ENCODE peak calls at places on chromosomes 3 and 15, in four cellular contexts. One of them, this sample, is unnamed.
A peak's percentile ranks its signal among the peaks of the same experiment; 100 is the strongest.

GRCh38 chr3:58452176-58452575 is 18.5 kb upstream of the PDHB start:
- DNase-seq in PC-9: no peak
- DNase-seq in A549: no peak
- DNase-seq in Karpas-422: no peak
- DNase-seq in this sample: no peak

GRCh38 chr3:171556133-171556532 is 95.9 kb upstream of the TNIK start:
- DNase-seq in Karpas-422: no peak
- DNase-seq in A549: no peak
- DNase-seq in PC-9: no peak
- DNase-seq in this sample: no peak

GRCh38 chr15:89317188-89317720 is 17.4 kb downstream of the POLG start:
- DNase-seq in PC-9: no peak
- DNase-seq in A549: no peak
- DNase-seq in Karpas-422: no peak
- DNase-seq in this sample: no peak

GRCh38 chr15:87368511-87368910 is 888.0 kb downstream of the NTRK3 start:
- DNase-seq in A549: no peak
- DNase-seq in Karpas-422: no peak
- DNase-seq in PC-9: no peak
- DNase-seq in this sample: peak; percentile 73

GRCh38 chr3:175386630-175387029 is 527.5 kb downstream of the NAALADL2 start:
- DNase-seq in Karpas-422: no peak
- DNase-seq in A549: peak; percentile 1
- DNase-seq in PC-9: peak; percentile 37
- DNase-seq in this sample: peak; percentile 53

GRCh38 chr15:89142423-89142822 is 54.2 kb downstream of the ABHD2 start:
- DNase-seq in Karpas-422: no peak
- DNase-seq in PC-9: no peak
- DNase-seq in A549: no peak
- DNase-seq in this sample: no peak

GRCh38 chr15:99925661-99926461 is 192.6 kb upstream of the LYSMD4 start:
- DNase-seq in A549: peak; percentile 24
- DNase-seq in PC-9: peak; percentile 58
- DNase-seq in Karpas-422: no peak
- DNase-seq in this sample: no peak

GRCh38 chr3:9064853-9065252 is 101.6 kb upstream of the RAD18 start:
- DNase-seq in PC-9: no peak
- DNase-seq in Karpas-422: no peak
- DNase-seq in A549: no peak
- DNase-seq in this sample: no peak

GRCh38 chr3:170907519-170908234 is 760 bp downstream of the EIF5A2 start:
- DNase-seq in Karpas-422: no peak
- DNase-seq in A549: peak; percentile 15
- DNase-seq in PC-9: no peak
- DNase-seq in this sample: no peak

GRCh38 chr3:186456636-186457265 is 87.4 kb downstream of the CRYGS start:
- DNase-seq in Karpas-422: no peak
- DNase-seq in PC-9: no peak
- DNase-seq in A549: no peak
- DNase-seq in this sample: no peak

GRCh38 chr15:29910068-29910467 is 87.8 kb upstream of the TJP1 start:
- DNase-seq in A549: no peak
- DNase-seq in PC-9: no peak
- DNase-seq in Karpas-422: no peak
- DNase-seq in this sample: no peak

GRCh38 chr15:79682285-79682684 is 214.5 kb downstream of the MTHFS start:
- DNase-seq in PC-9: no peak
- DNase-seq in A549: peak; percentile 36
- DNase-seq in Karpas-422: no peak
- DNase-seq in this sample: no peak

GRCh38 chr3:45617430-45618080 is 23.0 kb downstream of the LIMD1 start:
- DNase-seq in Karpas-422: no peak
- DNase-seq in A549: no peak
- DNase-seq in PC-9: no peak
- DNase-seq in this sample: no peak

GRCh38 chr15:39860200-39860599 is 59.9 kb downstream of the GPR176 start:
- DNase-seq in A549: no peak
- DNase-seq in Karpas-422: no peak
- DNase-seq in PC-9: no peak
- DNase-seq in this sample: no peak

DNA sequence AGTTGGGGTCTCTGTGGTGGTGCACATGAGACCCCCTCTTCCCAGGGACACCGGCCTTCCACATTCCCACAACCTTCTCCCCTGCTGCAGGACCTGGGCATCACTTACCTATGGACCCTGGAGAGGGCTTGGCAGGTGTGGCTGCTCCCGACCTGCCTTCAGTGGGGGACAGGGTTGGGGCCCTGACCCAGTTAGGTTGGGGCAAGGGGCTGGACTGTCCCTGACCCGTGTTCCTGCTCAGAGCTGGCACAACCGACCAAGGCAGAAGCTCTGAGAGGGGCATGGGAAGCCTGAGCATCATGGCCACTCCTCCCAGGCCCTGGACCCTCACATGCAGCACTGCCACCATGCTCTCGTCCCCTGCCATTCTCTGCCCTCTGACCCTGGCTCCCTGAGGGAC is 6.1 kb downstream of the NBEAL2 start:
- DNase-seq in A549: no peak
- DNase-seq in PC-9: no peak
- DNase-seq in Karpas-422: no peak
- DNase-seq in this sample: no peak
- H3K27ac ChIP-seq in A549: no peak overlapping the region
- H3K27ac ChIP-seq in PC-9: no peak overlapping the region
- H3K27ac ChIP-seq in Karpas-422: peak overlapping the region; percentile 84
- H3K27ac ChIP-seq in this sample: no peak overlapping the region

GRCh38 chr3:12279591-12280326 is 9.1 kb upstream of the PPARG start:
- DNase-seq in PC-9: no peak
- DNase-seq in A549: no peak
- DNase-seq in Karpas-422: no peak
- DNase-seq in this sample: no peak
- H3K4me2 ChIP-seq in PC-9: no peak overlapping the region
- H3K4me2 ChIP-seq in A549: peak overlapping the region; percentile 1
- H3K4me2 ChIP-seq in Karpas-422: no peak overlapping the region
- H3K4me2 ChIP-seq in this sample: no peak overlapping the region

GRCh38 chr15:96344120-96344705 is 13.7 kb downstream of the NR2F2 start:
- DNase-seq in PC-9: no peak
- DNase-seq in Karpas-422: no peak
- DNase-seq in A549: no peak
- DNase-seq in this sample: no peak
- H3K27ac ChIP-seq in PC-9: no peak overlapping the region
- H3K27ac ChIP-seq in Karpas-422: no peak overlapping the region
- H3K27ac ChIP-seq in A549: no peak overlapping the region
- H3K27ac ChIP-seq in this sample: no peak overlapping the region

DNA sequence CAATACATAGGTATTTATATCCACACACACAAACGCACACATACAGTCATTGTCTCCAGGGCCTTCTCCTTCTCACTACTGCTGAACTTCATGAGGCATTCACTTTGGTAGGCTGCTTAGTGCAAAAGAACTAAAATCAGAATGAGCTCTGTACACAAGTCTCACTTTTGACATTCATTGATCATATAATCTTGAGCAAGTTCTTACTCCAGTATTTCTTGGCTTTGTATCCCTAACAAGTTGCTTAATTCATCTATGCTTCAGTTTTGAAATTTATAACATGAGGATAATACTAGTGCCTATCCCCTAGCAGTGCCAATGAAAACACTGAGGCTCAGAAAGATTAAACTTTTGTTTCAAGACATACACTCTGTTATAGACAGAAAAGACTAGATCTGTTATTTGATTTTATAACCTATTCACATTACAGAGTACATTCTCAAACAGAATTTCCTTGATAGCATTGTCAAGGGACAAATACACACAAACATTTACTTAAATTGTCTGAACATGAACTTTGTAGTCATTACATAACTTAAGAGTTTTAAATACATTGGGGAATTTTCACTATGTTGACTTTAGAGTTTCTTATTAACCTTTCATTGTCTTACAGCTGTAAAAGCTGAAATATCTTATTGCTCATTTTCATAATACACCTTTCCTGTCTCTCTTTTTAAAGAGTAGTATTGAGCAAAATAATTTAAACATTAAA is 55.0 kb upstream of the SI start:
- DNase-seq in A549: no peak
- DNase-seq in PC-9: no peak
- DNase-seq in Karpas-422: no peak
- DNase-seq in this sample: no peak
- H3K4me2 ChIP-seq in A549: no peak overlapping the region
- H3K4me2 ChIP-seq in PC-9: no peak overlapping the region
- H3K4me2 ChIP-seq in Karpas-422: no peak overlapping the region
- H3K4me2 ChIP-seq in this sample: no peak overlapping the region

GRCh38 chr3:18237251-18238005 is 187.7 kb downstream of the SATB1 start:
- DNase-seq in A549: no peak
- DNase-seq in Karpas-422: no peak
- DNase-seq in PC-9: no peak
- DNase-seq in this sample: peak; percentile 60
- H3K27ac ChIP-seq in A549: no peak overlapping the region
- H3K27ac ChIP-seq in Karpas-422: no peak overlapping the region
- H3K27ac ChIP-seq in PC-9: peak overlapping the region; percentile 10
- H3K27ac ChIP-seq in this sample: peak overlapping the region; percentile 87

DNA sequence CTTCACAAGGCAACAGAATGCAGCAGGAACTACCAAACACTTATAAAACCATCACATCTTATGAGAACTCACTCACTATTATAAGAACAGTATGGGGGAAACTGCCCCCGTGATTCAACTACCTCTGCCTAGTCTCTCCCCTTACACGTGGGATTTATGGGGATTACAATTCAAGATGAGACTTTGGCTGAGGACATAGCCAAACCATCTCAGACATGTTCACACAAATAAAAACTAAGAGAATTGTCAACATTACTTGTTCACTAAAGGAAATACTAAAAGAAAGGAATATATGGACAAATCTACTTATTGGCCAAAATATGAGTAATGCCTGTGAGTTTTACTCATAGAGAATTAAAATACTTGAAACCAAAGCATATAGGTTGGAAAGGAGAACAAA is 505.1 kb downstream of the IGSF11 start:
- DNase-seq in Karpas-422: no peak
- DNase-seq in PC-9: no peak
- DNase-seq in A549: no peak
- DNase-seq in this sample: no peak
- H3K4me2 ChIP-seq in Karpas-422: no peak overlapping the region
- H3K4me2 ChIP-seq in PC-9: no peak overlapping the region
- H3K4me2 ChIP-seq in A549: no peak overlapping the region
- H3K4me2 ChIP-seq in this sample: no peak overlapping the region

GRCh38 chr3:73637042-73637441 is 12.3 kb upstream of the PDZRN3 start:
- DNase-seq in A549: no peak
- DNase-seq in PC-9: no peak
- DNase-seq in Karpas-422: no peak
- DNase-seq in this sample: no peak
- H3K27ac ChIP-seq in A549: no peak overlapping the region
- H3K27ac ChIP-seq in PC-9: no peak overlapping the region
- H3K27ac ChIP-seq in Karpas-422: no peak overlapping the region
- H3K27ac ChIP-seq in this sample: no peak overlapping the region

DNA sequence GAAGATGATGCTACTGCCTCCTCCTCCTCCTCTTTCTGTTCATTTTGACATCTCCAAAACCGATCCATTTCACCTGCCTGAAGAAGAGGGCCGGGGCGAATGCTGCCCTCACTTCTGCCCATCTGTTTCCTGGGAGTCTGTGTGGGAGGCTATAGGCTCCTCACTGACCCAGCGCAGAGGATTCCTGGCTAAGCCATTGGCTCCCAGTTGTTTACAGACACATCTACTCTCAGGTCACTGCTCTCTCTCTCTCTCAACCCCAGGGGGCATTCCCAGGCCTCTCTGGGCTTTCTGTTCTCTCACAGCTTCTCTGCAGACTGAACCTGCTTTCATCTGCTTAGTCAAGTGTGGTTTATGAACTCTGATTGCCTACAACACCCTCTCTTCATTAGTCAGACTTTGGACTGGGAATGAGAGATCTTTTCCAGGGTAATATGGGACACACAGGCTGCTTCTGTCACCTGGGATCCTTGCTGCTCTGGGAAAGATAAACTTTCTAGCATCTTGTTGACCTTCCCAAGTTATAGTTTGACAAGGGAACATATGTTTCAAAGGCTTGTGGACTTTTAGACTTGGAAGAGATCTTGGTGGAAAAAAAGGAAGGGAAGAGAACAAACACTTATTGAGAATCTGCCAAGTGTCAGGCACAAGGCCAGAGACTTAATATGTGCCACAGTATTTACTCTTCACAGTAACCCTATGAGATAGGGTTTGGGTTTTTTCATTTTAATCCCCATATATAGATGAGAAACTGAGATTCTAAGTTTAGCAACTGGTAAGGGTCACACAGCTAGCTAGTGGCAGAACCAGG is 30.2 kb upstream of the USP3 start:
- DNase-seq in A549: no peak
- DNase-seq in PC-9: no peak
- DNase-seq in Karpas-422: no peak
- DNase-seq in this sample: no peak
- H3K4me2 ChIP-seq in A549: peak overlapping the region; percentile 68
- H3K4me2 ChIP-seq in PC-9: no peak overlapping the region
- H3K4me2 ChIP-seq in Karpas-422: no peak overlapping the region
- H3K4me2 ChIP-seq in this sample: no peak overlapping the region

GRCh38 chr15:31409196-31409595 is 82.6 kb downstream of the KLF13 start:
- DNase-seq in Karpas-422: no peak
- DNase-seq in PC-9: no peak
- DNase-seq in A549: no peak
- DNase-seq in this sample: no peak
- H3K27ac ChIP-seq in Karpas-422: no peak overlapping the region
- H3K27ac ChIP-seq in PC-9: no peak overlapping the region
- H3K27ac ChIP-seq in A549: no peak overlapping the region
- H3K27ac ChIP-seq in this sample: no peak overlapping the region

This sample was measured in keratinocyte.